ENCODE peak calls at places on chromosomes 3 and 15, in seven cellular contexts. One of them, this sample, is unnamed.

GRCh38 chr15:52112203-52112750 is 298 bp downstream of the BCL2L10 start:
- DNase-seq in progenitor cell of endocrine pancreas: no peak
- DNase-seq in GM20000: peak; percentile 79
- DNase-seq in endothelial cell: peak; percentile 33
- DNase-seq in A549: no peak
- DNase-seq in nephron progenitor cell: no peak
- DNase-seq in RWPE1: no peak
- DNase-seq in this sample: no peak

GRCh38 chr15:71357357-71357756 is 242.1 kb downstream of the THSD4 start:
- DNase-seq in nephron progenitor cell: no peak
- DNase-seq in A549: no peak
- DNase-seq in endothelial cell: no peak
- DNase-seq in GM20000: no peak
- DNase-seq in RWPE1: no peak
- DNase-seq in progenitor cell of endocrine pancreas: no peak
- DNase-seq in this sample: no peak

GRCh38 chr15:88719654-88720053 is 80.8 kb downstream of the ISG20 start:
- DNase-seq in progenitor cell of endocrine pancreas: no peak
- DNase-seq in GM20000: no peak
- DNase-seq in endothelial cell: no peak
- DNase-seq in RWPE1: no peak
- DNase-seq in nephron progenitor cell: no peak
- DNase-seq in A549: no peak
- DNase-seq in this sample: no peak

GRCh38 chr3:14405886-14406238 is 3.5 kb downstream of the SLC6A6 start:
- DNase-seq in nephron progenitor cell: no peak
- DNase-seq in A549: peak; percentile 49
- DNase-seq in progenitor cell of endocrine pancreas: no peak
- DNase-seq in GM20000: no peak
- DNase-seq in endothelial cell: no peak
- DNase-seq in RWPE1: no peak
- DNase-seq in this sample: no peak

GRCh38 chr3:14457999-14458398 is 55.6 kb downstream of the SLC6A6 start:
- DNase-seq in A549: peak; percentile 41
- DNase-seq in endothelial cell: peak; percentile 39
- DNase-seq in progenitor cell of endocrine pancreas: no peak
- DNase-seq in nephron progenitor cell: peak; percentile 57
- DNase-seq in GM20000: no peak
- DNase-seq in RWPE1: no peak
- DNase-seq in this sample: no peak

GRCh38 chr15:47741082-47741481 is 23.8 kb downstream of the SEMA6D start:
- DNase-seq in RWPE1: no peak
- DNase-seq in endothelial cell: no peak
- DNase-seq in progenitor cell of endocrine pancreas: no peak
- DNase-seq in nephron progenitor cell: no peak
- DNase-seq in A549: no peak
- DNase-seq in GM20000: no peak
- DNase-seq in this sample: no peak

GRCh38 chr15:71055461-71055860 is 59.8 kb upstream of the THSD4 start:
- DNase-seq in nephron progenitor cell: no peak
- DNase-seq in A549: peak; percentile 55
- DNase-seq in endothelial cell: no peak
- DNase-seq in RWPE1: no peak
- DNase-seq in progenitor cell of endocrine pancreas: no peak
- DNase-seq in GM20000: no peak
- DNase-seq in this sample: no peak

GRCh38 chr3:142568393-142569017 is 10.0 kb downstream of the ATR start:
- DNase-seq in A549: no peak
- DNase-seq in nephron progenitor cell: peak; percentile 15
- DNase-seq in endothelial cell: no peak
- DNase-seq in GM20000: no peak
- DNase-seq in RWPE1: no peak
- DNase-seq in progenitor cell of endocrine pancreas: no peak
- DNase-seq in this sample: no peak

GRCh38 chr3:16398542-16399126 is 114.9 kb downstream of the RFTN1 start:
- DNase-seq in RWPE1: no peak
- DNase-seq in endothelial cell: no peak
- DNase-seq in A549: no peak
- DNase-seq in GM20000: no peak
- DNase-seq in progenitor cell of endocrine pancreas: no peak
- DNase-seq in nephron progenitor cell: no peak
- DNase-seq in this sample: no peak

GRCh38 chr3:30232142-30232541 is 374.3 kb upstream of the TGFBR2 start:
- DNase-seq in A549: no peak
- DNase-seq in RWPE1: no peak
- DNase-seq in nephron progenitor cell: no peak
- DNase-seq in GM20000: no peak
- DNase-seq in progenitor cell of endocrine pancreas: no peak
- DNase-seq in endothelial cell: no peak
- DNase-seq in this sample: no peak

GRCh38 chr15:69952210-69952555 is 145.5 kb downstream of the TLE3 start:
- DNase-seq in A549: no peak
- DNase-seq in nephron progenitor cell: no peak
- DNase-seq in progenitor cell of endocrine pancreas: no peak
- DNase-seq in endothelial cell: no peak
- DNase-seq in RWPE1: no peak
- DNase-seq in GM20000: no peak
- DNase-seq in this sample: no peak

GRCh38 chr15:69953816-69954215 is 143.9 kb downstream of the TLE3 start:
- DNase-seq in A549: no peak
- DNase-seq in GM20000: no peak
- DNase-seq in progenitor cell of endocrine pancreas: no peak
- DNase-seq in RWPE1: no peak
- DNase-seq in nephron progenitor cell: no peak
- DNase-seq in endothelial cell: no peak
- DNase-seq in this sample: no peak

GRCh38 chr15:69954726-69955125 is 143.0 kb downstream of the TLE3 start:
- DNase-seq in progenitor cell of endocrine pancreas: no peak
- DNase-seq in nephron progenitor cell: no peak
- DNase-seq in endothelial cell: no peak
- DNase-seq in GM20000: no peak
- DNase-seq in A549: no peak
- DNase-seq in RWPE1: no peak
- DNase-seq in this sample: no peak

GRCh38 chr15:69955240-69955894 is 142.3 kb downstream of the TLE3 start:
- DNase-seq in progenitor cell of endocrine pancreas: no peak
- DNase-seq in A549: no peak
- DNase-seq in endothelial cell: no peak
- DNase-seq in RWPE1: no peak
- DNase-seq in nephron progenitor cell: no peak
- DNase-seq in GM20000: no peak
- DNase-seq in this sample: no peak

GRCh38 chr15:69951511-69952209 is 146.1 kb downstream of the TLE3 start:
- DNase-seq in progenitor cell of endocrine pancreas: no peak
- DNase-seq in A549: no peak
- DNase-seq in RWPE1: peak; percentile 20
- DNase-seq in endothelial cell: no peak
- DNase-seq in GM20000: no peak
- DNase-seq in nephron progenitor cell: no peak
- DNase-seq in this sample: no peak
- TF ChIP-seq CTCF in progenitor cell of endocrine pancreas: no peak
- TF ChIP-seq CTCF in A549: no peak
- TF ChIP-seq CTCF in RWPE1: no peak
- TF ChIP-seq CTCF in endothelial cell: no peak
- TF ChIP-seq CTCF in GM20000: no peak
- TF ChIP-seq CTCF in nephron progenitor cell: no peak
- TF ChIP-seq CTCF in this sample: no peak

GRCh38 chr15:90644526-90644925 is 72.6 kb upstream of the BLM start:
- DNase-seq in GM20000: no peak
- DNase-seq in progenitor cell of endocrine pancreas: no peak
- DNase-seq in A549: no peak
- DNase-seq in endothelial cell: no peak
- DNase-seq in RWPE1: no peak
- DNase-seq in nephron progenitor cell: no peak
- DNase-seq in this sample: no peak

GRCh38 chr15:90643301-90643632 is 73.9 kb upstream of the BLM start:
- DNase-seq in A549: no peak
- DNase-seq in RWPE1: no peak
- DNase-seq in GM20000: no peak
- DNase-seq in progenitor cell of endocrine pancreas: no peak
- DNase-seq in nephron progenitor cell: no peak
- DNase-seq in endothelial cell: no peak
- DNase-seq in this sample: no peak

GRCh38 chr15:90641581-90642463 is 75.3 kb upstream of the BLM start:
- DNase-seq in RWPE1: no peak
- DNase-seq in GM20000: no peak
- DNase-seq in A549: no peak
- DNase-seq in nephron progenitor cell: no peak
- DNase-seq in endothelial cell: no peak
- DNase-seq in progenitor cell of endocrine pancreas: no peak
- DNase-seq in this sample: no peak

GRCh38 chr15:90640862-90641261 is 76.3 kb upstream of the BLM start:
- DNase-seq in RWPE1: no peak
- DNase-seq in endothelial cell: no peak
- DNase-seq in progenitor cell of endocrine pancreas: no peak
- DNase-seq in nephron progenitor cell: no peak
- DNase-seq in GM20000: no peak
- DNase-seq in A549: no peak
- DNase-seq in this sample: no peak

GRCh38 chr15:90642464-90643300 is 74.5 kb upstream of the BLM start:
- DNase-seq in RWPE1: no peak
- DNase-seq in progenitor cell of endocrine pancreas: no peak
- DNase-seq in endothelial cell: no peak
- DNase-seq in A549: no peak
- DNase-seq in nephron progenitor cell: no peak
- DNase-seq in GM20000: peak; percentile 35
- DNase-seq in this sample: no peak
- TF ChIP-seq CTCF in RWPE1: no peak
- TF ChIP-seq CTCF in progenitor cell of endocrine pancreas: no peak
- TF ChIP-seq CTCF in endothelial cell: no peak
- TF ChIP-seq CTCF in A549: no peak
- TF ChIP-seq CTCF in nephron progenitor cell: no peak
- TF ChIP-seq CTCF in GM20000: no peak
- TF ChIP-seq CTCF in this sample: no peak

GRCh38 chr3:159977295-159977694 is 11.3 kb upstream of the IL12A start:
- DNase-seq in RWPE1: no peak
- DNase-seq in nephron progenitor cell: no peak
- DNase-seq in A549: no peak
- DNase-seq in endothelial cell: no peak
- DNase-seq in GM20000: no peak
- DNase-seq in progenitor cell of endocrine pancreas: no peak
- DNase-seq in this sample: no peak

GRCh38 chr3:159971311-159971710 is 17.3 kb upstream of the IL12A start:
- DNase-seq in nephron progenitor cell: no peak
- DNase-seq in RWPE1: no peak
- DNase-seq in endothelial cell: no peak
- DNase-seq in A549: no peak
- DNase-seq in GM20000: no peak
- DNase-seq in progenitor cell of endocrine pancreas: no peak
- DNase-seq in this sample: no peak
- TF ChIP-seq CTCF in nephron progenitor cell: no peak
- TF ChIP-seq CTCF in RWPE1: no peak
- TF ChIP-seq CTCF in endothelial cell: no peak
- TF ChIP-seq CTCF in A549: no peak
- TF ChIP-seq CTCF in GM20000: no peak
- TF ChIP-seq CTCF in progenitor cell of endocrine pancreas: no peak
- TF ChIP-seq CTCF in this sample: no peak

DNA sequence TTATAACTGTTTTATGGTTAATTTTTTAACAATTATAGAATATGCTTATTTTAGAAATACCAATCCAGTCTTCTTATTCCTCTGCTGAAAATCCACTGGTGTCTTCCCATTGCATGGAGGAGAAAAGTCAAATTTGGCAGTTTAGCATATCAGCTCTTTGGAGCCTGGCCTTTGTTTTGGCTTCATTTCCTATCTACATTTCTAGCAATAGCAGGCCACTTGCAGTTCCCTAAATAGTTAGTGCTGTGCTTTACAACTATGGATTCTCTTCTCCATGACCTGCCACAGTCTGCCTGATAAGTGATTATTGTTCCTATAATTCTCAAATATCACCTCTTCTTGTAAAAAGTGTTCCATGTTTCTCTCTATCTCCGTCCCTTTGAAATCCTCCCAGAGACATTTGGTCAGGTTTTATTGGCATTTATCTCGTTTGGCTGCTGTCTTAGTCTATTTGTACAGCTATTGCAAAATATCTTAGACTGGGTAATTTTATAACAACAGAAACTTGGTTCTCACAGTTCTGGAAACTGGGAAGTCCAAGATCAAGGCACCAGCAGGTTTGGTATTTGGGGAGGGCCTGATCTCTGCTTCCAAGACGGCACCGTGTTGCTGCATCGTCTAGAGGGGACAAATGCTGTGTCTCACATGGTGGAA is 8.2 kb upstream of the SEC22A start:
- DNase-seq in A549: no peak
- DNase-seq in RWPE1: no peak
- DNase-seq in progenitor cell of endocrine pancreas: no peak
- DNase-seq in GM20000: no peak
- DNase-seq in nephron progenitor cell: no peak
- DNase-seq in endothelial cell: no peak
- DNase-seq in this sample: no peak
- TF ChIP-seq CTCF in A549: no peak
- TF ChIP-seq CTCF in RWPE1: no peak
- TF ChIP-seq CTCF in progenitor cell of endocrine pancreas: no peak
- TF ChIP-seq CTCF in GM20000: no peak
- TF ChIP-seq CTCF in nephron progenitor cell: no peak
- TF ChIP-seq CTCF in endothelial cell: no peak
- TF ChIP-seq CTCF in this sample: no peak

DNA sequence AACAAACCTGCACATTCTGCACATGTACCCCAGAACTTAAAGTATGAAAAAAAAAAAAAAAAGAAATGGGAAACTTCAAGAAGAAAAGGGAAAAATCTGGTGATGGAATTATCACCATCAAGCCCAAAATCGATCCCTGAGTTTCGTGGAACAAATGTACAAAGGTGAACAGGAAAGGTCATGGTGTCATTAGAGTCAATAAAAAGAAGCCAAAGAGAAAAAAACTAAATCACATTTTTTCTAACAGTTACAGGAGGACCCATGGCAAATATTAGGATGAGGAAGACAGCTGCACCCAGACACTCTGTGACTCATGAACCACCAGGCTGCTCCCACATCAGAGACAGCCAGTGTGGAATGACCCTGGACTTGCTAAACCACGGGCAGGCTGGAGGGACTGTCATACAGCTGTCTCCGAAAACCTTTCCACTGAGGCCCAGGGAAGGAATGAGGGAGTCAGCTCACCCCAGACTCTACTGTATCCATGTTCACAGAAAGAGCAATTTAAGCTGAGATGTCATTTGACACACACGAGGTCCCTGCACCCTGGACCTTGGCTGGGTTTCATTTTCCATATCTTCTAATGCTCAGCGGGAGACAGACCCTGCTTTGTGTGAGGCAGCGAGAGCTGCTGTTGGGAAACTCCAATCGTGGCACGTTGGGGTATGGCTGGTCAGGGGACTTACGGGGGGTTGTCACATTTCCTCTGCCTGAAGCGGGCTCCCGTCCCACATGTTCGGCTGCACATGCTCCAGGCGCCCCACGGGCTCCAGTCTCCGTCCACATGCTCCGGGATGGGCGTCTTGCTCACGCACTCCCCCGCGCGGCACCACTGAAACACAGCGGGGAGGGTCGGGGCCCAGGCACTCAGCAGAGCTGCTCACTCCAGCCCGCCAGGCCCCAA is 210.2 kb downstream of the ADAMTS17 start:
- DNase-seq in GM20000: peak; percentile 25
- DNase-seq in endothelial cell: no peak
- DNase-seq in A549: peak; percentile 57
- DNase-seq in progenitor cell of endocrine pancreas: no peak
- DNase-seq in RWPE1: no peak
- DNase-seq in nephron progenitor cell: peak; percentile 17
- DNase-seq in this sample: no peak
- TF ChIP-seq CTCF in GM20000: peak; percentile 24
- TF ChIP-seq CTCF in endothelial cell: no peak
- TF ChIP-seq CTCF in A549: peak; percentile 35
- TF ChIP-seq CTCF in progenitor cell of endocrine pancreas: peak; percentile 35
- TF ChIP-seq CTCF in RWPE1: no peak
- TF ChIP-seq CTCF in nephron progenitor cell: no peak
- TF ChIP-seq CTCF in this sample: peak; percentile 45

This sample was measured in type B pancreatic cell.